ENCODE peak calls at places on chromosomes 6 and 20, in four cellular contexts. E, A, V and R are unnamed samples.

GRCh38 chr6:40244684-40245083 is 310.4 kb upstream of the MOCS1 start:
- DNase-seq in E (no peak), A (no peak), V (no peak), R (no peak)

GRCh38 chr20:4987130-4987529 is 14.2 kb downstream of the SLC23A2 start:
- DNase-seq in E (no peak), A (no peak), V (no peak), R (no peak)

GRCh38 chr6:101443315-101443714 is 49.8 kb downstream of the GRIK2 start:
- DNase-seq in E (no peak), A (no peak), V (no peak), R (no peak)

GRCh38 chr6:48889429-48889828 is 573.6 kb downstream of the MMUT start:
- DNase-seq in E (no peak), A (no peak), V (no peak), R (no peak)

GRCh38 chr6:53979468-53980067 is 131.7 kb upstream of the MLIP start:
- DNase-seq in E (no peak), A (peak), V (peak), R (no peak)

GRCh38 chr6:42260972-42261371 is 43.3 kb upstream of the MRPS10 start:
- DNase-seq in E (no peak), A (peak), V (peak), R (no peak)

GRCh38 chr20:3848565-3848964 is 1.9 kb downstream of the MAVS start:
- DNase-seq in E (no peak), A (no peak), V (no peak), R (no peak)

GRCh38 chr6:11210386-11211138 is 21.9 kb downstream of the NEDD9 start:
- DNase-seq in E (no peak), A (no peak), V (no peak), R (no peak)

DNA sequence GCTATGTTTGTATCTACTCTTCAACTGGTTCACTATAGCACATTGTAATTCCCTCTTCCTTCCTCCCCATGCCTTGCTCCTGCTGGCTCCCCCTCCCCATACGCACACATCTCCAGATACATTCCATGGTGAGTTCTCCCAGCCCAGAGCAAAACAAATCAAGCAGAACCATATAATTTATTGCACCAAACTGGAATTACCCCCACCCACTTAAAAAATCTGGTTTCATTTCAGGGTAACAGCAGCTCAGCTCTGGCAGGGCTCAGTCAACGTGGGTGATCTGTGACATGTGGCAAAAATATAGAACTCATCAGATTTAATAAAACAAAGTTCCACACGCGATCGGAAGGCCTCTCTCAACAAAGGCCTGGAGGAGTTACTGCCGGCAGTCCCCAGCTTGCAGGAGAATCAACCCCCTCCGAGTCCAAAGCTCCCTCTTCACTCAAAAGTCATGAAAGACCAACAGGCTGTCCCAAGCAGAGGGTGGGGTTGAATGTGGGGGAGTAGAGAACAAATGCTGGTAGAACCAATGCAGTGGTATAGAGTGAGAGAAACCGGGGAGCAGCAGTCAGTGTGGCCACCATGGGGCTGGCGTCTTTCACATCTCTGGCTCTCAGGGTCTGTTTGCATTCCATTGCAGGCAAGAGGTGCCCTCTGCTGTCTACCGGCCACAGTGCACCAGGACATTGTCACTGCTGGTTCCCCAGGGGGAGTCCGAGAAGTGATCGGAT is 323.3 kb upstream of the NT5E start:
- DNase-seq in E (peak), A (peak), V (peak), R (no peak)
- TF ChIP-seq CTCF in E (peak), A (peak), V (peak), R (peak)

DNA sequence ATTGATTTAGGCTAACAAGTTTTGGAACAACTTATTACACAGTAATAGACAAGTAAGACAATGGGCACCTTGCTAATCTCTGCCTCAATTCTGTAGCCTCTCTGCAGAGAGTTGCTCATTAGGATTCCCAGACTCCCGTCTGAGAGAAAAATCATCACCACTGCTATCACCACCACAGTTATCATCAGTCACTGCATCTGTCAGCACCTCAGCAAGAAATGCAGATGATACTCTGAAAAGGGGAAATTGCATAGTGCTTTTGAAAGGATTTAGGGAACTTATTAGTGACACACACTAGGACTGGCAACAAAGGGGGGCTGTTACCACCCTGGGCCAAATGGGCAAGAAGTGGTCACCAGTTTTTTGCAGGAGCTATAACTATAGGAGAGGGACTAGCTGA is 39.9 kb downstream of the FOXA2 start:
- DNase-seq in E (no peak), A (no peak), V (no peak), R (no peak)
- TF ChIP-seq CTCF in E (no peak), A (no peak), V (no peak), R (no peak)

GRCh38 chr6:149028767-149029405 is 282.1 kb downstream of the UST start:
- DNase-seq in E (peak), A (peak), V (peak), R (peak)
- TF ChIP-seq CTCF in E (peak), A (peak), V (peak), R (peak)

DNA sequence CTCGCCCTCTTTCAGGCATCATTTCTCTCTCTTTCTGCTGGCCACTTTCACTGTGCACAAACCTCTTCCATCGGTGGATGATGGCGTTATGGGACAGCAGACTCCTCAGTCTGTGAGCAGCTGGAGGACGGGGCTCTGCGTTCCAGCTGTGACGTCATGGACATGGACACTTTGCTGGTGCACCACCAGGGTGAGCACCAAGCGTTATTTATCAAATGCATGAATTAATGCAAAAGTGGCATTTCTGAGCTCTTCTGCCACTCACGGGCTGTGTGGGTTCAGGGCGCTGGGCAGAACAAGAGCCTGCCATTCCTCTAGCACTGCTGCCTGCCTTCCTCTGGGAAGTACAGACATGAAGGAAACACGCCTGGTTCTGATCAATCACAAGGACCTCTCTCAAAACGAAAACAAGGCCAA is 82.9 kb upstream of the MPC1 start:
- DNase-seq in E (no peak), A (peak), V (peak), R (no peak)
- TF ChIP-seq CTCF in E (peak), A (peak), V (no peak), R (peak)

GRCh38 chr6:75094614-75095321 is 111.1 kb downstream of the COL12A1 start:
- DNase-seq in E (peak), A (peak), V (peak), R (peak)
- TF ChIP-seq CTCF in E (peak), A (no peak), V (peak), R (peak)

DNA sequence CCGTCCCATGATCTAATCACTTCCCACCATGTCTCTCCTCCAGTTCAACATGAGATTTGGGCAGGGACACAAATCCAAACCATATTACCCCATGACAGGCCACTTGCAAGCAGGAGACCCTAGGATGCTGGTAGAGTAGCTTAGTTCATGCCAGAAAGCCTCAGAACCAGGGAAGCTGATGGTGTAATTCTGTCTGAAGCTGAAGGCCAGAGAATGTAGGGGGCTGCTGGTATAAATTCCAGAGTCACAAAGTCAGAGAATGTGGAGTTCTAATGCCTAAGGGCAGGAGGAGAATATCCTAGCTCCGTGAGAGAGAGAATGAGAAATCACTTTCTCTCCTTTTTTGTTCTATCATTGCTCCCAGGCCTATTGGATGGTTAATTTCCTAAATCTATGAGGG is 90.3 kb upstream of the IMPG1 start:
- DNase-seq in E (no peak), A (no peak), V (no peak), R (no peak)
- TF ChIP-seq CTCF in E (no peak), A (no peak), V (no peak), R (no peak)

DNA sequence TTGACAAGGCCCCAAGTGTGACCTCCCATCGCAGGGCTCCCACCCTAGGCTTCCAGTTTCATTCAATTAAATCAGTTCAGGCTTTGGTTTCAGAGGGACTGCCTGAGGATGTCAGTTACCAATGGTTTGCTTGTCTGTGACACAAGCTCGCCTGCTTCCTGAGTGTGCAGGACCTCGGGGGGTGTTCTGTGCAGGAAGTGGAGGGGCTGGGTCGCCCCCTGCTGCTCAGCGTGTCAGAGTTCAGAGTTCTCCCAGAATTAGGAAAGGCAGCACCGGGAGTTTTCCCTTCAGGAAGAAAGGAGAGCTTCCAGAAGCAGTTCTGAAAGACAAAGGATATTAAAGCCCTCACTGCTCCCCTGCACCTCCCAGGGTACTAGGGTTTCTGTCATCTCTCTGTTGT is 50.8 kb upstream of the TGM3 start:
- DNase-seq in E (no peak), A (no peak), V (no peak), R (no peak)
- TF ChIP-seq CTCF in E (no peak), A (no peak), V (no peak), R (no peak)

GRCh38 chr6:76682842-76683241 is 610.4 kb upstream of the IMPG1 start:
- DNase-seq in E (no peak), A (peak), V (peak), R (no peak)
- TF ChIP-seq CTCF in E (peak), A (peak), V (peak), R (no peak)

GRCh38 chr20:62401331-62401779 is 5.7 kb downstream of the CABLES2 start:
- DNase-seq in E (no peak), A (no peak), V (no peak), R (no peak)
- TF ChIP-seq CTCF in E (peak), A (peak), V (peak), R (no peak)